ENCODE peak calls at places on chromosomes 6 and 20, in nine cellular contexts. I is CD8-positive, alpha-beta memory T cell; V is upper lobe of right lung; R is A172; W is transverse colon; Y is AG10803; X is lung microvascular endothelial cell; N is endothelial cell; B is stimulated activated CD4-positive, alpha-beta T cell treated with anti-CD3 and anti-CD28 coated beads, TNF-alpha, amount 100 ng/mL, for 4 hours. D is an unnamed sample.

GRCh38 chr20:56411759-56412472 is at the start of gene CASS4:
- DNase-seq in I (no peak), V (no peak), R (no peak), W (no peak), Y (peak), X (peak), N (no peak), B (no peak), D (no peak)

GRCh38 chr6:42142118-42142835 is at the start of gene C6orf132:
- DNase-seq in I (no peak), V (peak), R (no peak), W (peak), Y (peak), X (no peak), N (peak), B (no peak), D (no peak)

GRCh38 chr20:56634307-56634706 is 5.2 kb downstream of the TFAP2C start:
- DNase-seq in I (no peak), V (no peak), R (no peak), W (no peak), Y (no peak), X (no peak), N (no peak), B (no peak), D (no peak)

GRCh38 chr6:157036245-157036681 is 259.1 kb downstream of the ARID1B start:
- DNase-seq in I (no peak), V (no peak), R (no peak), W (no peak), Y (peak), X (peak), N (no peak), B (no peak), D (peak)

GRCh38 chr6:40885139-40885774 is 153.8 kb downstream of the UNC5CL start:
- DNase-seq in I (no peak), V (no peak), R (no peak), W (no peak), Y (no peak), X (no peak), N (no peak), B (no peak), D (no peak)

GRCh38 chr6:123768939-123769338 is 34.7 kb upstream of the NKAIN2 start:
- DNase-seq in I (no peak), V (no peak), R (no peak), W (no peak), Y (no peak), X (no peak), N (no peak), B (no peak), D (no peak)

GRCh38 chr20:51500936-51501335 is 41.6 kb downstream of the NFATC2 start:
- DNase-seq in I (peak), V (no peak), R (no peak), W (no peak), Y (no peak), X (no peak), N (no peak), B (no peak), D (no peak)

GRCh38 chr6:33419580-33420492 is at the start of gene SYNGAP1:
- DNase-seq in I (no peak), V (no peak), R (peak), W (peak), Y (peak), X (no peak), N (no peak), B (no peak), D (no peak)

GRCh38 chr6:104218132-104218531 is 641.6 kb downstream of the HACE1 start:
- DNase-seq in I (no peak), V (no peak), R (peak), W (no peak), Y (no peak), X (no peak), N (no peak), B (no peak), D (no peak)

D was measured in SK-MEL-5.